ENCODE peak calls at places on chromosomes 11 and 22, in eight cellular contexts. A is AG04450, Z is endothelial cell of umbilical vein, C is suprapubic skin, I is mammary epithelial cell, T is bronchial epithelial cell, M is small intestine, W is right atrium auricular region. U is an unnamed sample.

GRCh38 chr22:43566021-43566420 is 154.2 kb downstream of the MPPED1 start:
- DNase-seq in A (no peak), Z (no peak), C (no peak), I (no peak), T (no peak), M (no peak), W (no peak), U (no peak)

GRCh38 chr11:134332189-134332631 is 422 bp downstream of the GLB1L2 start:
- DNase-seq in A (no peak), Z (no peak), C (no peak), I (no peak), T (no peak), M (peak; percentile 41), W (no peak), U (no peak)

GRCh38 chr22:22674473-22674872 is 30.1 kb downstream of the GGTLC2 start:
- DNase-seq in A (no peak), Z (no peak), C (no peak), I (no peak), T (no peak), M (no peak), W (no peak), U (no peak)

GRCh38 chr22:44191036-44191454 is 10.3 kb downstream of the PARVG start:
- DNase-seq in A (no peak), Z (no peak), C (no peak), I (peak; percentile 25), T (peak; percentile 17), M (no peak), W (no peak), U (no peak)

GRCh38 chr22:32044913-32045312 is 1.9 kb downstream of the SLC5A1 start:
- DNase-seq in A (no peak), Z (no peak), C (no peak), I (no peak), T (no peak), M (peak; percentile 91), W (no peak), U (no peak)

GRCh38 chr11:57772562-57772961 is 11.0 kb downstream of the CTNND1 start:
- DNase-seq in A (no peak), Z (no peak), C (no peak), I (peak; percentile 52), T (peak; percentile 76), M (no peak), W (no peak), U (no peak)

GRCh38 chr11:119195680-119196079 is 10.4 kb downstream of the NHERF4 start:
- DNase-seq in A (peak; percentile 7), Z (peak; percentile 67), C (no peak), I (peak; percentile 48), T (peak; percentile 25), M (peak; percentile 80), W (no peak), U (peak; percentile 48)

GRCh38 chr22:20267441-20268288 is 453 bp downstream of the RTN4R start:
- DNase-seq in A (no peak), Z (no peak), C (no peak), I (peak; percentile 4), T (no peak), M (peak; percentile 27), W (no peak), U (no peak)

GRCh38 chr11:12274558-12275197 is 102.7 kb upstream of the PARVA start:
- DNase-seq in A (no peak), Z (no peak), C (peak; percentile 35), I (no peak), T (peak; percentile 47), M (no peak), W (peak; percentile 57), U (no peak)

GRCh38 chr11:64125676-64126075 is 40.2 kb downstream of the MACROD1 start:
- DNase-seq in A (no peak), Z (no peak), C (no peak), I (no peak), T (no peak), M (no peak), W (no peak), U (no peak)

GRCh38 chr11:29293825-29294224 is 723.0 kb downstream of the KCNA4 start:
- DNase-seq in A (peak; percentile 62), Z (peak; percentile 81), C (no peak), I (peak; percentile 75), T (peak; percentile 91), M (no peak), W (no peak), U (no peak)

GRCh38 chr11:126736682-126737404 is 263.7 kb downstream of the KIRREL3 start:
- DNase-seq in A (no peak), Z (no peak), C (no peak), I (no peak), T (no peak), M (no peak), W (no peak), U (no peak)
- H3K27me3 ChIP-seq in A (no peaks in the 10 kb centered on the region), Z (no peaks in the 10 kb centered on the region), C (no peaks in the 10 kb centered on the region), I (no peaks in the 10 kb centered on the region), T (no peaks in the 10 kb centered on the region), M (no peaks in the 10 kb centered on the region), W (no peaks in the 10 kb centered on the region), U (peaks cover 11% of the 10 kb centered on the region)

DNA sequence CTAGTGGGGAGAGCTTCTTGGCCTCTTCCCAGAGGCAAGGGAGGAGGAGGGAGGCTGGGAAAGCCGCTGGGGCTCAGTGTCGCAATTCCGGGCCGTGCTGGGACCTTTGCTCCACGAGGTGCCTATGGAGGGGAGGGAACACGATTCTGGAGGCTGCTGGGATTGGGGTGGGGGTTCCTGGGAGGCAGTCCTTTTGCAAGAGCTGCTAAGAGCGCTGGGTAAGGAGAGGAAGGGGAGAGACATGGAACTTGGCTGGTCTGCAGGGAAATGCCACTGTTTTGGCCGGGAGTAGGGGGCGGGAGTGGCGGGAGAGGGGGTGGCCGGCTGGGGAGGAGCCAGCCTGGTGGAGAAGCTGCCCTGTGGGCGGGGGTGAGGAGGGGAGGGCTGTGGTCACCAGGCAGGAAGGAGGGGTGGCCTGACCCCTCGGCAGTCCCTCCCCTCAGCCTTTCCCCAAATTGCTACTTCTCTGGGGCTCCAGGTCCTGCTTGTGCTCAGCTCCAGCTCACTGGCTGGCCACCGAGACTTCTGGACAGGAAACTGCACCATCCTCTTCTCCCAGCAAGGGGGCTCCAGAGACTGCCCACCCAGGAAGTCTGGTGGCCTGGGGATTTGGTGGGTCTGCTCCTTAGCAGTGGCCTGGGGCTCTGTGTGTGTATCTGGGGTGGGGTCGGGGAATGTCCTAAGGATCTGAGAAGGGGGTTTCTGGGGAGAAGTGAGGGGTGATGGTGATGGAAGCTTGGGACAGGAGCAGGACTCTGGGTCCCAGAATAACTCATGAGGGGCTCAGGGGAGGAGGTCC is at the start of gene NR1H3:
- DNase-seq in A (no peak), Z (peak; percentile 49), C (peak; percentile 92), I (peak; percentile 14), T (no peak), M (peak; percentile 89), W (peak; percentile 84), U (peak; percentile 56)
- H3K4me3 ChIP-seq in A (peak within 1 kb of the TSS; percentile 53), Z (no peak within 1 kb of the TSS), C (peak within 1 kb of the TSS; percentile 41), I (no peak within 1 kb of the TSS), T (no peak within 1 kb of the TSS), M (no peak within 1 kb of the TSS), W (peak within 1 kb of the TSS; percentile 47), U (no peak within 1 kb of the TSS)

DNA sequence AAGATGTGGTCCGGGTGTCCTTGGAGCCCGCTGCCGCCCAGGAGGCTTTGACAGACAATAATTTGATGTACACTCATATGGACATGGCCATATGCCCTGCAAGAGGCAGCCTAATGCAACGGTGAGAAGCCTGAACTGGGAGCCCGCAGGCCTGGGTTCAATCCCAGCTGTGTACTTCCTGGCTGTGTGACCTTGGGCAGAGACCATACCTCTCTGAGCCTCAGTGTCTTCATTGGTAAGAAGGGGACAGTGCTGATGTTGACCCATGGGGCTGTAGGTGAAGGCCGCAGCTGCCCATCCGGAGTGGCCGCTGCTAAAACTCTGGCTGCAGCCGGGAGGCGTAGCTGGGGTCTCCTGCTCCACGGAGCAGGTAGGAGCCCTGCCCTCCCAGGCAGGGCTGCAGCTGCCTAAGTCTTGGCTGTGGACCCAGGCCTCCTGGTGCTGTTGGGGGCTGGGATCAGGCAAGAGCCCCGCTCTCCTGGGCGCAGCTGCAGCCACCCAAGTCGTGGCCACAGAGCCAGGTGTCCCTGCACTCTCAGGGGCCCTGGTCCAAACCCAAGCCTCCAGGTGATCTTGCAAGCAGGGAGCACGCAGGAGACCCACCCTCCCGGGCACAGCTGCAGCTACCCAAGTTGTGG is 8.9 kb downstream of the IL2RB start:
- DNase-seq in A (no peak), Z (no peak), C (no peak), I (no peak), T (no peak), M (no peak), W (no peak), U (no peak)
- H3K27me3 ChIP-seq in A (peaks cover 40% of the 10 kb centered on the region), Z (no peaks in the 10 kb centered on the region), C (peaks cover 4% of the 10 kb centered on the region), I (no peaks in the 10 kb centered on the region), T (no peaks in the 10 kb centered on the region), M (no peaks in the 10 kb centered on the region), W (no peaks in the 10 kb centered on the region), U (peaks cover 17% of the 10 kb centered on the region)

GRCh38 chr11:128586689-128587088 is 669 bp downstream of the ETS1 start:
- DNase-seq in A (no peak), Z (peak; percentile 31), C (no peak), I (no peak), T (no peak), M (no peak), W (no peak), U (no peak)

GRCh38 chr11:128588086-128588485 is 728 bp upstream of the ETS1 start:
- DNase-seq in A (no peak), Z (no peak), C (no peak), I (no peak), T (no peak), M (no peak), W (no peak), U (no peak)

GRCh38 chr11:128585498-128586238 is 1.7 kb downstream of the ETS1 start:
- DNase-seq in A (no peak), Z (no peak), C (no peak), I (no peak), T (peak; percentile 56), M (no peak), W (no peak), U (no peak)

GRCh38 chr11:128589998-128590397 is 2.6 kb upstream of the ETS1 start:
- DNase-seq in A (no peak), Z (no peak), C (no peak), I (no peak), T (no peak), M (no peak), W (no peak), U (no peak)

GRCh38 chr11:128587415-128587814 is at the start of gene ETS1:
- DNase-seq in A (no peak), Z (peak; percentile 56), C (no peak), I (peak; percentile 36), T (peak; percentile 43), M (no peak), W (no peak), U (peak; percentile 41)
- H3K4me3 ChIP-seq in A (peak within 1 kb of the TSS; percentile 33), Z (peak within 1 kb of the TSS; percentile 34), C (no peak within 1 kb of the TSS), I (peak within 1 kb of the TSS; percentile 47), T (peak within 1 kb of the TSS; percentile 13), M (no peak within 1 kb of the TSS), W (peak within 1 kb of the TSS; percentile 33), U (peak within 1 kb of the TSS; percentile 29)

DNA sequence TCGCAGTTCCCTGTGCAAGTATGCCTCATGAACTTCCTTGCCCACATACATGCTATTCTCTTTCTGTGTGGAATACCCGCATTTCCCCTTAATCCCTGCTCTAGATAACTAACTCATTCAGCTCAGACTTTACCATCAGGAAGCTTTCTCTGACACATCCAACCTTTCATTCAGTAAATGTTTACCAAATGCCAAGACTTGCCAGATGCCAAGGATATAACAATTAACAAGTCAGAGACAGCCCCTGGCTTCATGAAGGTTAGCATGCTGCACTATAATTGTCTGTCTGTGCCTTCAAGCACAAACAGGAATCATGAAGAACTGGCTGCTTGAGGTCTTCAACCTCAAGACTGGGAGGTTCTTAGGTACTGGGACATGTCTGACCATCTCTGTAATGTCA is 71.2 kb upstream of the GDPD4 start:
- DNase-seq in A (no peak), Z (no peak), C (no peak), I (no peak), T (peak; percentile 36), M (no peak), W (no peak), U (no peak)
- H3K27me3 ChIP-seq in A (no peaks in the 10 kb centered on the region), Z (no peaks in the 10 kb centered on the region), C (no peaks in the 10 kb centered on the region), I (no peaks in the 10 kb centered on the region), T (no peaks in the 10 kb centered on the region), M (no peaks in the 10 kb centered on the region), W (no peaks in the 10 kb centered on the region), U (no peaks in the 10 kb centered on the region)